ENCODE peak calls at places on chromosomes 7 and 10, in nine cellular contexts. A is tibial artery, W is neural progenitor cell, O is Peyer's patch, V is cardiac muscle cell, T is esophagus squamous epithelium, M is lower lobe of right lung, J is coronary artery, B is fibroblast of villous mesenchyme. Q is an unnamed sample.

GRCh38 chr7:21454906-21455305 is 27.0 kb downstream of the SP4 start:
- DNase-seq in M (no peak), J (no peak), O (no peak), B (no peak), T (no peak), W (no peak), A (no peak), V (no peak), Q (no peak)

GRCh38 chr10:97889461-97890265 is 40.0 kb downstream of the GOLGA7B start:
- DNase-seq in T (no peak), O (no peak), B (peak; percentile 59), M (peak; percentile 79), W (no peak), V (no peak), A (no peak), J (no peak), Q (peak; percentile 36)

GRCh38 chr7:100677308-100678095 is 4.0 kb downstream of the GNB2 start:
- DNase-seq in B (no peak), V (no peak), W (no peak), M (peak; percentile 50), A (no peak), T (no peak), J (no peak), O (no peak), Q (no peak)

GRCh38 chr10:31707578-31708411 is 220.8 kb downstream of the ARHGAP12 start:
- DNase-seq in J (no peak), V (peak; percentile 14), O (peak; percentile 54), M (peak; percentile 76), W (peak; percentile 74), T (no peak), A (peak; percentile 72), B (peak; percentile 80), Q (peak; percentile 83)

GRCh38 chr10:129521161-129522025 is 54.4 kb downstream of the MGMT start:
- DNase-seq in M (no peak), V (no peak), W (no peak), O (no peak), J (no peak), T (no peak), B (no peak), A (no peak), Q (no peak)

GRCh38 chr7:44755698-44756627 is 7.3 kb downstream of the ZMIZ2 start:
- DNase-seq in W (no peak), M (no peak), B (no peak), V (no peak), T (no peak), A (no peak), O (no peak), J (peak; percentile 71), Q (no peak)

GRCh38 chr7:128801008-128801407 is 9.2 kb downstream of the CCDC136 start:
- DNase-seq in J (no peak), B (no peak), V (no peak), W (no peak), T (no peak), A (no peak), M (no peak), O (peak; percentile 71), Q (no peak)

GRCh38 chr7:35801392-35802101 is 690 bp downstream of the SEPTIN7 start:
- DNase-seq in B (peak; percentile 81), A (peak; percentile 86), O (peak; percentile 86), M (peak; percentile 83), T (peak; percentile 22), V (peak; percentile 78), J (peak; percentile 85), W (peak; percentile 80), Q (peak; percentile 82)

GRCh38 chr10:30784521-30784895 is 155.0 kb upstream of the LYZL2 start:
- DNase-seq in M (no peak), O (no peak), B (peak; percentile 84), W (no peak), A (no peak), V (no peak), T (no peak), J (no peak), Q (peak; percentile 64)

GRCh38 chr10:48557511-48558123 is 47.3 kb downstream of the ARHGAP22 start:
- DNase-seq in M (no peak), V (no peak), A (no peak), T (no peak), O (no peak), J (peak; percentile 55), B (no peak), W (no peak), Q (peak; percentile 20)

GRCh38 chr7:99028261-99028971 is 115.5 kb downstream of the SMURF1 start:
- DNase-seq in O (peak; percentile 46), W (no peak), B (no peak), J (no peak), T (no peak), A (no peak), M (no peak), V (no peak), Q (no peak)

GRCh38 chr10:31706921-31707571 is 221.6 kb downstream of the ARHGAP12 start:
- DNase-seq in O (no peak), M (peak; percentile 71), A (peak; percentile 77), T (no peak), V (no peak), B (peak; percentile 13), W (peak; percentile 28), J (peak; percentile 80), Q (peak; percentile 18)

GRCh38 chr7:155357573-155358041 is 59.9 kb downstream of the INSIG1 start:
- DNase-seq in V (no peak), A (no peak), J (no peak), T (no peak), O (no peak), B (no peak), W (no peak), M (peak; percentile 49), Q (peak; percentile 80)

GRCh38 chr7:67604461-67605386 is 608.1 kb downstream of the TYW1 start:
- DNase-seq in J (no peak), B (no peak), O (no peak), M (no peak), A (no peak), W (no peak), T (no peak), V (no peak), Q (no peak)

DNA sequence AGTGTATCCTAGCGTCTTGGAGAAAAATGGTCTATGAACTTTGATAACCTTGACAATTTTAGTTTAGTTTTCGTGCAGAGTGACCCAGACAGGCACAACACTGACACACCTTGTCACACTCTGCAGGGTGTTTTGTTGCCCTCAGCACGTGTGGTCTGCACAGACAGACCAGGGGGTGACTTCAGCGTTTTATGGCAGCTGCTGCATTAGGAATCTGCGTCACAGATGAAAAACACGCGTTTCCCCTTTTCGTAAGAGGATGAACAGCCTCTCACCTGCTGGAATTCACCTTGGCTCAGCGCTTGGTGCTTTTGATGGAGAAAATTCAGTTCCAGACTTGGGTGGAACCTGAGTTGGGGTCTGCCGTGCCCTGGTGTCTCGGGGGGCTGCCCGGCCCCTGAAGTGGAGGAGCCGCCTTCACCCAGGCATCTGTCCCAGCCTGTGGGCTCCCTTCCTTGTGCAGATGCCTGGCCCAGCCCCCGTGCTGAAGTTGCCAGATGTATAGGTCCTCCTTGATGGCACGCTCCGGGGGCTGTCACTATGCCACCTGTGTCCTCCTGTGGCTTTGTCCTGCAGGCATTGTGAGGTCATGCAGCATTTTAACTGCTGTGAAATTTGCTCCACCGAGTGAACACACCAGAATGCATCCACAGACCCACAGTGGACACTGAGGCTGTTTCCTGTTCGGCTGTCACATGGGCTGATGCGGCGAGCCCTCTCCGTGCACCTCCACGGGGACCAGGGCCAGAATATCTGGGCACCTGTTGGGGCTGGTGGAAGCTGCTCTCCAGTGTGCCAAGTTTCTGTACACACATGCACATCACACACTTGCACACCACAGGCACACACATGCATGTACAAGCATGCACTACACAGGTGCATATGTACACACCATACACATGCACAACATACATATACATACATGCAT is 18.3 kb downstream of the INPP5A start:
- DNase-seq in T (no peak), W (no peak), V (no peak), M (no peak), A (no peak), O (peak; percentile 61), J (no peak), B (no peak), Q (no peak)
- H3K4me3 ChIP-seq in T (no peak overlapping the region), W (no peak overlapping the region), V (no peak overlapping the region), M (no peak overlapping the region), A (no peak overlapping the region), O (no peak overlapping the region), J (no peak overlapping the region), B (no peak overlapping the region), Q (no peak overlapping the region)

GRCh38 chr10:99973190-99973589 is 36.6 kb downstream of the DNMBP start:
- DNase-seq in J (no peak), V (no peak), B (no peak), T (no peak), W (no peak), O (no peak), A (no peak), M (no peak), Q (no peak)
- TF ChIP-seq CTCF in J (no peak), V (peak; percentile 42), B (peak; percentile 41), T (no peak), W (peak; percentile 23), O (peak; percentile 30), A (no peak), M (peak; percentile 17), Q (peak; percentile 43)

DNA sequence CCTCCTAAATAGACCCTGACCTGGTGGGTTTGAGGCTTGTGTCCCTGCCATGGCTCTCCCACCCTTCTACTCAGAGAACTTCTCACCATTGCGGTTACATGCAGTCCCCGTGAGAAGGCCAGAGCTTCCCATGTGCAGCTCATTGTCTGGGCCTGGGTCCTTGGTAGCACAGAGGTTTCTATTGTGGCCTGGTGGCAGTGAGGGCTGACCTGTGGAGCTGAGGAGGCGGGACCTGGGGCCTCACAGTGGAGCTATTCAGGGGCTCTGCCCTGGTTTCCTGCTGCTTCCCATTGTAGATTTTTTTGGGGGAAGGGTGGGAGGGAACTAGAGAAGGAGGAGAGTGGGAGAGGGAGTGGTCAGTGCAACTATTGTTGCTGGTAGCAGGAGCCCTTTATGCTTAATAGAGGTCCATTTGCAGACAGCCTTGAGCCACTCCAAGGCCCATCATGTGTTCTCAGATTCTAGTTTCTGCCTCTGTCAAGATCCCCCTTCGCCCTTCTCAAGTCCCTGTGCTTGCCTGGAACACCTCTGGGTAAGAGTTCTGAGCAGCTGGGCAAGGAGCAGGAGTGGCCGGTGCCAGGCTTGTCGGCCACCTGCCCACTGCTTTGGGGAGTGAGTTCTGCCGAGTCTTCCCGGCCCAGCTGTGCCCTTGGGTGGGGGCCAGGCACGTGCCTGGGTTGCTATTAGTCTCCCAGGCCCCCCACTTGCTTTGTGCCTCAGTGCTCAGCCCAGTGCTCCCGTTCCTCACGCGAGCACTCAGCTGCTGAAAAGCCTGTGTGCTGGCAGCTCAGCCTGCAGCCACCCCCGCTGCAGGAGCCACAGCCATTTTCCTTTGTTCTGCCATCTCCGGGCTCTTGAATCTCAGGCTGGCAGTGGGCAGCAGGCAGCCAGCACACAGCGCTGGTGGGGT is 10.7 kb downstream of the TSPAN14 start:
- DNase-seq in B (no peak), M (no peak), A (no peak), W (peak; percentile 93), T (no peak), J (no peak), O (peak; percentile 50), V (peak; percentile 46), Q (peak; percentile 46)
- H3K4me3 ChIP-seq in B (no peak overlapping the region), M (peak overlapping the region; percentile 37), A (peak overlapping the region; percentile 5), W (peak overlapping the region; percentile 47), T (peak overlapping the region; percentile 34), J (peak overlapping the region; percentile 43), O (peak overlapping the region; percentile 15), V (no peak overlapping the region), Q (no peak overlapping the region)

DNA sequence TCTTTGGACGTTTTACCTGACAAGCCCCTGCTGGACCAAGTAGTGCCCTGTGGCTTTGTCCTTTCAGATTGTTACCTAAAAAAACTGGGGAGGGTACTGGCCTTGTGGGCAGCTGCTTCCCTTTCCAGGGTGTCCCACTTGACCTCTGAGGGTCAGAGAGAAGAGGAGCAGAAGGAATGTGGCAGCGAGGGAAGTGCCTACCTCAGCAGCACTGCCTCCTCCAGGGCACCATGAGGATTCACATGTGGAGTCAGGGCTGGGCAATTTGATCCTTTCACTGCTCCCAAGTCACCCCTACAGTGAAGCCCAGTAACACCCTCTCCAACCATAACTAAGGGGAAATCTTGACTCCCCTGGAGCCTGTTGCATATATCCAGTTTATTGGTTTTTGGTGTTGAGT is 64.6 kb downstream of the ITGB1 start:
- DNase-seq in B (no peak), T (no peak), J (no peak), A (no peak), W (peak; percentile 52), M (no peak), V (peak; percentile 24), O (no peak), Q (no peak)
- TF ChIP-seq CTCF in B (no peak), T (no peak), J (no peak), A (no peak), W (peak; percentile 46), M (no peak), V (no peak), O (no peak), Q (no peak)

Q was measured in cardiac fibroblast.